ENCODE peak calls at places on chromosomes 5 and 9, in seven cellular contexts. U, W, Z, G, C, I and T are unnamed samples.

GRCh38 chr5:159746707-159747106 is 169.6 kb upstream of the ADRA1B start:
- DNase-seq in U (no peak), W (no peak), Z (no peak), G (no peak), C (no peak), I (no peak), T (no peak)

GRCh38 chr5:180090769-180091546 is 19.4 kb upstream of the RNF130 start:
- DNase-seq in U (peak), W (no peak), Z (peak), G (peak), C (no peak), I (no peak), T (no peak)

GRCh38 chr9:88280816-88281382 is 107.3 kb upstream of the SPIN1 start:
- DNase-seq in U (no peak), W (no peak), Z (no peak), G (no peak), C (no peak), I (no peak), T (no peak)

GRCh38 chr5:9877473-9877872 is 247.3 kb upstream of the TAS2R1 start:
- DNase-seq in U (no peak), W (no peak), Z (no peak), G (no peak), C (no peak), I (no peak), T (no peak)

GRCh38 chr5:138724470-138725146 is 28.6 kb upstream of the CTNNA1 start:
- DNase-seq in U (peak), W (no peak), Z (no peak), G (no peak), C (no peak), I (peak), T (no peak)

GRCh38 chr5:7391688-7392400 is 4.1 kb upstream of the ADCY2 start:
- DNase-seq in U (no peak), W (no peak), Z (peak), G (no peak), C (no peak), I (no peak), T (no peak)

GRCh38 chr5:6576861-6577501 is 55.9 kb downstream of the NSUN2 start:
- DNase-seq in U (peak), W (no peak), Z (no peak), G (no peak), C (no peak), I (peak), T (peak)

GRCh38 chr9:123322771-123323481 is 33.1 kb upstream of the CRB2 start:
- DNase-seq in U (no peak), W (no peak), Z (no peak), G (no peak), C (peak), I (no peak), T (no peak)

GRCh38 chr9:38066907-38067610 is 2.0 kb downstream of the SHB start:
- DNase-seq in U (peak), W (peak), Z (peak), G (peak), C (peak), I (no peak), T (no peak)

GRCh38 chr9:113566011-113566711 is 102.6 kb downstream of the RGS3 start:
- DNase-seq in U (no peak), W (no peak), Z (no peak), G (peak), C (no peak), I (no peak), T (no peak)

GRCh38 chr5:147234098-147234824 is 565 bp upstream of the STK32A start:
- DNase-seq in U (no peak), W (no peak), Z (peak), G (no peak), C (no peak), I (no peak), T (no peak)

GRCh38 chr9:129501771-129502324 is 119.1 kb downstream of the C9orf50 start:
- DNase-seq in U (no peak), W (no peak), Z (peak), G (no peak), C (no peak), I (no peak), T (no peak)

GRCh38 chr9:117290809-117291208 is 124.0 kb downstream of the ASTN2 start:
- DNase-seq in U (no peak), W (no peak), Z (no peak), G (no peak), C (no peak), I (no peak), T (no peak)

GRCh38 chr5:43156388-43156787 is 35.6 kb upstream of the NIM1K start:
- DNase-seq in U (no peak), W (no peak), Z (no peak), G (no peak), C (no peak), I (no peak), T (no peak)

GRCh38 chr9:116073826-116074225 is 79.8 kb upstream of the PAPPA start:
- DNase-seq in U (peak), W (no peak), Z (no peak), G (no peak), C (no peak), I (no peak), T (no peak)

GRCh38 chr5:175798626-175799025 is 72.8 kb upstream of the CPLX2 start:
- DNase-seq in U (no peak), W (no peak), Z (no peak), G (no peak), C (no peak), I (no peak), T (no peak)

GRCh38 chr5:157108961-157109360 is at the start of gene HAVCR2:
- DNase-seq in U (no peak), W (peak), Z (no peak), G (peak), C (peak), I (no peak), T (no peak)

GRCh38 chr5:72387985-72388384 is 67.8 kb downstream of the PTCD2 start:
- DNase-seq in U (peak), W (no peak), Z (no peak), G (no peak), C (no peak), I (peak), T (no peak)

GRCh38 chr5:135228236-135228635 is 170.8 kb downstream of the MACROH2A1 start:
- DNase-seq in U (no peak), W (no peak), Z (no peak), G (no peak), C (no peak), I (no peak), T (no peak)

GRCh38 chr5:112546946-112547647 is 128.0 kb upstream of the EPB41L4A start:
- DNase-seq in U (no peak), W (no peak), Z (no peak), G (no peak), C (no peak), I (no peak), T (no peak)

GRCh38 chr5:74104469-74104868 is 478.5 kb downstream of the ARHGEF28 start:
- DNase-seq in U (no peak), W (no peak), Z (no peak), G (no peak), C (no peak), I (no peak), T (no peak)

GRCh38 chr5:83590966-83591365 is 119.4 kb downstream of the VCAN start:
- DNase-seq in U (no peak), W (no peak), Z (no peak), G (no peak), C (no peak), I (no peak), T (no peak)

GRCh38 chr5:111942661-111943401 is 185.8 kb upstream of the NREP start:
- DNase-seq in U (no peak), W (no peak), Z (no peak), G (no peak), C (no peak), I (no peak), T (no peak)

GRCh38 chr5:177124486-177124991 is 9.0 kb upstream of the NSD1 start:
- DNase-seq in U (no peak), W (no peak), Z (no peak), G (no peak), C (peak), I (no peak), T (no peak)

GRCh38 chr5:87413116-87413645 is 451 bp upstream of the CCNH start:
- DNase-seq in U (no peak), W (no peak), Z (no peak), G (no peak), C (no peak), I (no peak), T (no peak)

GRCh38 chr9:33623658-33624586 is 99.9 kb downstream of the ANKRD18B start:
- DNase-seq in U (peak), W (peak), Z (peak), G (peak), C (peak), I (peak), T (peak)

GRCh38 chr9:74078647-74079046 is 418.5 kb upstream of the RORB start:
- DNase-seq in U (peak), W (no peak), Z (no peak), G (no peak), C (no peak), I (peak), T (no peak)

GRCh38 chr5:61811052-61811451 is 479.0 kb downstream of the ZSWIM6 start:
- DNase-seq in U (no peak), W (no peak), Z (no peak), G (no peak), C (no peak), I (no peak), T (no peak)

GRCh38 chr5:926416-927171 is 33.9 kb downstream of the TRIP13 start:
- DNase-seq in U (no peak), W (no peak), Z (no peak), G (peak), C (peak), I (no peak), T (no peak)

GRCh38 chr9:84146893-84147705 is 166.5 kb downstream of the RMI1 start:
- DNase-seq in U (no peak), W (no peak), Z (no peak), G (no peak), C (no peak), I (no peak), T (no peak)

GRCh38 chr5:16666861-16667481 is 50.2 kb upstream of the RETREG1 start:
- DNase-seq in U (no peak), W (peak), Z (peak), G (no peak), C (no peak), I (no peak), T (no peak)
- TF ChIP-seq CTCF in U (peak), W (peak), Z (peak), G (peak), C (peak), I (peak), T (peak)

GRCh38 chr9:92637331-92637730 is 32.6 kb downstream of the IPPK start:
- DNase-seq in U (no peak), W (no peak), Z (no peak), G (peak), C (no peak), I (no peak), T (no peak)

GRCh38 chr9:92635760-92636159 is 34.2 kb downstream of the IPPK start:
- DNase-seq in U (no peak), W (no peak), Z (no peak), G (no peak), C (no peak), I (no peak), T (no peak)

GRCh38 chr9:92637886-92638620 is 31.9 kb downstream of the IPPK start:
- DNase-seq in U (no peak), W (no peak), Z (no peak), G (peak), C (no peak), I (no peak), T (no peak)

GRCh38 chr9:92634712-92635605 is 35.0 kb downstream of the IPPK start:
- DNase-seq in U (peak), W (peak), Z (peak), G (peak), C (peak), I (peak), T (peak)

DNA sequence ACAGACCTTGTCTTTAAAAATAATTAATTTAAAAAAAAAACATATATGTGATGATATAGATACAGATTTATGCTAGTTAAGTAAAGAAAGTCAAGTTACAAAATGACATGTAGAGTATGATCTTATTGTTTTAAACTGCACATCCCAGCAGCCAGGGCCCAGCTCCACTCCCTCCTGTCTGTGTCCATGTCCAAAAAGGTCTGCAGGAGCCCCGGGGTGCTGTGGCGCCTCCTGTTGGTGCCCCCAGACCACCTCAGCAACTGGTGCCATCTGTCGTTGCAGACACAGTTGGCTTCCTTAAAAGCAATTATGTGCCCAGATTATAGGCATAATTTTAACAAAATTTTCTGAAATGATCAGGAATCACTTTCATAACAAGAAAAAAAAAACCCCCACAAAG is 33.3 kb downstream of the IPPK start:
- DNase-seq in U (no peak), W (no peak), Z (no peak), G (no peak), C (no peak), I (no peak), T (no peak)
- TF ChIP-seq CTCF in U (no peak), W (no peak), Z (no peak), G (no peak), C (no peak), I (peak), T (no peak)

GRCh38 chr5:150077996-150078801 is 8.2 kb downstream of the CSF1R start:
- DNase-seq in U (no peak), W (no peak), Z (no peak), G (no peak), C (peak), I (no peak), T (no peak)

GRCh38 chr5:150075233-150075632 is 11.1 kb downstream of the CSF1R start:
- DNase-seq in U (no peak), W (no peak), Z (no peak), G (no peak), C (no peak), I (no peak), T (no peak)

GRCh38 chr5:150073677-150074076 is 12.7 kb downstream of the CSF1R start:
- DNase-seq in U (no peak), W (peak), Z (no peak), G (no peak), C (no peak), I (no peak), T (no peak)

GRCh38 chr5:150077060-150077459 is 9.3 kb downstream of the CSF1R start:
- DNase-seq in U (no peak), W (no peak), Z (no peak), G (no peak), C (no peak), I (no peak), T (no peak)

DNA sequence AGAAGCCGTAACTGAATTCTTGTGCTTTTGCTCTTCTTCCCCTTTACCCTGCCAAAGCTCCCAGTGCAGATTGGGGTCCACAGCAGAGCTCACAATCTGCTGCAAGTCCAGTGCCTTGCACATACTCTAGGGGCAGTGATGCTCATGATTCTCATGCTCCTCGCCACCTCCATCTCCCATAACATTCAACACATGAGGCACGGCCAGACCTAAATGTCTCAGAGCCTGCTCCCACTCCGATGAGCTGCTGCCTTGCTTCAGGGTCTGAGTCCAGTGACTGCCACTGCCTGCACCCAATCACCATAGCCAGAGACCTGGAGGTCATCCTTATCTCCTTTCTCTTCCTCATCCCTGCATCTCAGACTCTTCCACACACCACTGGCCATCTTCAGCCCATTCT is 10.5 kb downstream of the CSF1R start:
- DNase-seq in U (no peak), W (no peak), Z (no peak), G (no peak), C (peak), I (no peak), T (no peak)
- TF ChIP-seq CTCF in U (no peak), W (no peak), Z (no peak), G (no peak), C (no peak), I (no peak), T (no peak)

GRCh38 chr9:126983767-126984166 is 69.2 kb downstream of the RALGPS1 start:
- DNase-seq in U (no peak), W (no peak), Z (no peak), G (no peak), C (no peak), I (no peak), T (no peak)

GRCh38 chr9:126981218-126981617 is 66.6 kb downstream of the RALGPS1 start:
- DNase-seq in U (no peak), W (no peak), Z (no peak), G (no peak), C (no peak), I (no peak), T (no peak)

GRCh38 chr9:126984969-126985368 is 70.4 kb downstream of the RALGPS1 start:
- DNase-seq in U (peak), W (no peak), Z (no peak), G (no peak), C (no peak), I (no peak), T (no peak)

GRCh38 chr9:126980231-126980630 is 65.6 kb downstream of the RALGPS1 start:
- DNase-seq in U (no peak), W (no peak), Z (no peak), G (no peak), C (no peak), I (no peak), T (no peak)

DNA sequence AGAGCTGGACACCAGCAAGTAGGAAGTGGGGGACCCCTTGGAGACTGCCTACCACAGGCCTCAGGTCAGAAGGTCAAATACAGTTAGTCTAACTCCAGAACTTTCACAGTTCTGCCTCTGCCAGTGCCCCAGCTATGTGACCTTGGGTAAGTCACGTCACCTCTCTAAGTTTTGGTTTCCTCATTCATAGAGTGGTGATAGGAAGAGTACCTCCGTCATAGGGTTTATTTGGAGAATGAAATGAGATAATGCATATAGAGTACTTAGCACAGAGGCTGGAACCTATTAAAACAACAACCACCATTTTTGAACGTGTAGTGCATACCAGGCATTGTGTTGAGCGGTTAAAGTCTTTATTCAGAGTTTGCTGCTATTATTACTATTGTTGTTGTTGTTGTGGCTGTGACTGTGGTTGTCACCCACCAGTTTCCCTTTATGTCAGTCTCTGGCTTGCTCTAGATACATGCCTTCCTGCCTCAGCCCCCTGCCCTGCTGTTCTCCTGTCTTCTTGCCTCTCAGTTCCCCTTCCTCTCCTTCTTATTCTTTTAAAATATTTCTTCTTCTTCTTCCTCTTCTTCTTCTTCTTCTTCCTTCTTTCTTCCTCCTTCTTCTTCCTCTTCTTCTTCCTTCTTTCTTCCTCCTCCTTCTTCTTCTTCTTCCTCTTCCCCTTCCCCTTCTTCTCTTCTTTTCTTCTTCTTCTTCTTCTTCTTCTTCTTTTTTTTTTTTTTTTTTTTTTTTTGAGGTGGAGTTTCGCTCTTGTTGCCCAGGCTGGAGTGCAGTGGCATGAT is 67.8 kb downstream of the RALGPS1 start:
- DNase-seq in U (no peak), W (no peak), Z (no peak), G (no peak), C (no peak), I (no peak), T (no peak)
- TF ChIP-seq CTCF in U (no peak), W (no peak), Z (no peak), G (no peak), C (no peak), I (no peak), T (no peak)

GRCh38 chr9:137070906-137071275 is 534 bp upstream of the SAPCD2 start:
- DNase-seq in U (no peak), W (peak), Z (no peak), G (peak), C (no peak), I (no peak), T (no peak)
- TF ChIP-seq CTCF in U (peak), W (peak), Z (no peak), G (no peak), C (no peak), I (no peak), T (no peak)

DNA sequence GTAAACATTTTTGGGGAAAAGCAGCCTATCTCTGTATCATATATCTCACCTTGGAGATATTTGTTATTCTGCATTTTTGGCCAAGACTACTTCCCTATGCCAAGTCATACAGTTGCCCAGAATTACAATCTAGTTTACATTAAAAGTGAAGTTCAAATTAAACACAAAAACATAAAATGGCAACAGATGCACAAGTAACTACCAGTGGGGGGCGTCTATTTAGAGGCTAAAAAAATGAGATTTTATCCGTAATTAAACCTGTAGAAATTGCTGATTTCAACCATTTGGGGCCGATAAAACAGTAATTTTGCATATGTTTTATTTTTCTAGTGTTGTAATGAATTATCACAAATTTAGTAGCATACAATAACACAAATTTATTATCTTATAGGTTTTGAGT is 787.1 kb upstream of the CHD1 start:
- DNase-seq in U (no peak), W (no peak), Z (no peak), G (no peak), C (no peak), I (no peak), T (no peak)
- TF ChIP-seq CTCF in U (no peak), W (no peak), Z (no peak), G (no peak), C (no peak), I (peak), T (no peak)

DNA sequence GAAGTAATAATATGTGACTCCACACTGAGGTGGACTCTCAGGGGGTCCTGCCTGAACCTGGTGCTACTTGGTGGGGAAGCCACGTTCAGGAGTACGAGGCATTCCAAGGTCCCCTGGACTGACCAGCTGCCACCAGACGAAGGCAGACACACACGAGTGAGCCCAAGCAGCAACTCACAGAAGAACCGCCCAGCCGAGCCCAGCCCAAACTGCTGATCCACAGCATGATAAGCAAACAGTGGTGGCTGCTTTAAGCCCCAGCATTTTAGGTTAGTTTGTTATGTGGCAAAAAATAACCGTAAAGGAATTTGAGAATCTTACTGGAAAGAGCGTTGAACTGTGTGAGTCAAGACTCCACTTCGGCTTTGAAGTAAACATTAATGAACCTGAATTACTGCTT is 8.8 kb upstream of the LHX3 start:
- DNase-seq in U (no peak), W (no peak), Z (no peak), G (no peak), C (no peak), I (no peak), T (no peak)
- TF ChIP-seq CTCF in U (no peak), W (no peak), Z (no peak), G (no peak), C (no peak), I (no peak), T (no peak)